ENCODE peak calls at places on chromosomes 1 and 21, in five cellular contexts. I, L, H, Q and U are unnamed samples. For H3K9me3, the result is how much of the 10 kb centered on the place peaks cover.

GRCh38 chr21:36738489-36739126 is 39.7 kb downstream of the SIM2 start:
- DNase-seq in Q (no peak), I (no peak), L (no peak), H (no peak), U (no peak)

GRCh38 chr1:178382372-178382771 is 114.4 kb downstream of the CLEC20A start:
- DNase-seq in I (no peak), L (no peak), H (no peak), Q (no peak), U (no peak)

GRCh38 chr1:43875327-43875726 is 58.3 kb upstream of the ARTN start:
- DNase-seq in Q (no peak), L (no peak), I (no peak), H (no peak), U (no peak)

GRCh38 chr1:224387302-224387912 is 30.7 kb downstream of the CNIH4 start:
- DNase-seq in Q (no peak), I (no peak), H (no peak), L (no peak), U (no peak)

GRCh38 chr1:56329970-56330369 is 249.4 kb downstream of the PLPP3 start:
- DNase-seq in Q (peak), H (no peak), I (no peak), L (no peak), U (no peak)

GRCh38 chr21:17688912-17689874 is 76.5 kb upstream of the BTG3 start:
- DNase-seq in H (no peak), I (peak), Q (peak), L (peak), U (no peak)

GRCh38 chr1:224192082-224192786 is 9.2 kb downstream of the DEGS1 start:
- DNase-seq in Q (no peak), I (no peak), L (no peak), H (no peak), U (no peak)

GRCh38 chr1:58082596-58082995 is 463.9 kb downstream of the OMA1 start:
- DNase-seq in I (no peak), Q (no peak), L (no peak), H (no peak), U (no peak)

GRCh38 chr1:111956155-111956817 is 33.2 kb downstream of the KCND3 start:
- DNase-seq in H (no peak), I (no peak), Q (no peak), L (no peak), U (no peak)

GRCh38 chr1:100463809-100464424 is 74.0 kb upstream of the GPR88 start:
- DNase-seq in I (no peak), L (peak), H (peak), Q (peak), U (peak)

GRCh38 chr1:119968068-119968492 is 71.8 kb upstream of the ADAM30 start:
- DNase-seq in H (peak), L (peak), I (peak), Q (peak), U (peak)

GRCh38 chr21:41976611-41977010 is 22.8 kb upstream of the C2CD2 start:
- DNase-seq in L (no peak), H (no peak), I (peak), Q (no peak), U (no peak)

GRCh38 chr1:68158837-68159236 is 73.5 kb downstream of the WLS start:
- DNase-seq in H (no peak), Q (no peak), L (no peak), I (no peak), U (no peak)

GRCh38 chr1:87449348-87449963 is 120.8 kb downstream of the LMO4 start:
- DNase-seq in I (no peak), H (no peak), L (no peak), Q (no peak), U (no peak)

GRCh38 chr21:38434913-38435533 is 63.3 kb downstream of the ERG start:
- DNase-seq in H (peak), Q (no peak), L (no peak), I (no peak), U (peak)

GRCh38 chr1:11777653-11778322 is 15.8 kb downstream of the C1orf167 start:
- DNase-seq in L (no peak), I (no peak), H (no peak), Q (no peak), U (no peak)

GRCh38 chr1:159880435-159880834 is 18.0 kb upstream of the VSIG8 start:
- DNase-seq in L (no peak), H (no peak), Q (no peak), I (no peak), U (no peak)

GRCh38 chr1:156616463-156616862 is 2.8 kb upstream of the HAPLN2 start:
- DNase-seq in I (no peak), L (peak), Q (peak), H (peak), U (no peak)

GRCh38 chr1:219798283-219799030 is 129.9 kb downstream of the SLC30A10 start:
- DNase-seq in H (no peak), I (no peak), Q (no peak), L (no peak), U (no peak)

DNA sequence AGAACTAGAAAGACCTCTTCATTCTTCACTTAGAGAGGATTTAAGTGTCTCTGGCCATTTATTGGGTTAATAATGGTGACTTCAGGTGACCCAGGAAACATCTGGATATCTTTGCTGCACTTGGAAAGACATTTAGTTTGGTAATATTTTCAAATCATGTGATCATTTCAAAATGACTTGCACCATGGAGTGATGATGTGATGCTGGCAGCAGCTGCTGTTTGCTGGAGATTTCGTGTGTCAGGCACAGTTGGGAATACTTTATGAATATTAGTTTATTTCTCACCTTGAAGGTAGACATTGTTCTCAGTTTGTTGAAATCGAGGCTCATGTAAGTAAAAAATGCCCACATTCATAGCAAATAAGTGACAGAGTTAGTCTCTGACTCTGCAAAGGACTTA is 236.0 kb downstream of the DISC1 start:
- DNase-seq in I (no peak), Q (no peak), L (no peak), H (peak), U (no peak)
- TF ChIP-seq MAX in I (no peak), Q (no peak), L (no peak), H (no peak), U (no peak)

GRCh38 chr1:227884370-227885134 is 63.2 kb downstream of the WNT9A start:
- DNase-seq in Q (no peak), L (no peak), I (no peak), H (no peak), U (no peak)

GRCh38 chr1:227885135-227885647 is 62.5 kb downstream of the WNT9A start:
- DNase-seq in I (peak), L (no peak), Q (no peak), H (no peak), U (no peak)

GRCh38 chr1:227886503-227886961 is 61.2 kb downstream of the WNT9A start:
- DNase-seq in Q (no peak), I (peak), L (no peak), H (no peak), U (no peak)

GRCh38 chr1:227886993-227887696 is 60.6 kb downstream of the WNT9A start:
- DNase-seq in H (peak), Q (no peak), I (peak), L (no peak), U (no peak)

GRCh38 chr1:227885648-227886502 is 61.9 kb downstream of the WNT9A start:
- DNase-seq in L (peak), H (no peak), I (peak), Q (no peak), U (peak)
- TF ChIP-seq JUN in L (no peak), H (no peak), I (no peak), Q (no peak), U (no peak)

GRCh38 chr21:7953058-7953457 is 2568.3 kb upstream of the TPTE start:
- DNase-seq in L (no peak), Q (no peak), I (no peak), H (no peak), U (no peak)

GRCh38 chr21:7957713-7958064 is 2563.7 kb upstream of the TPTE start:
- DNase-seq in L (no peak), I (no peak), Q (no peak), H (no peak), U (no peak)

GRCh38 chr21:7951854-7952519 is 2569.4 kb upstream of the TPTE start:
- DNase-seq in H (no peak), Q (no peak), I (no peak), L (no peak), U (no peak)

GRCh38 chr21:7947422-7947821 is 2574.0 kb upstream of the TPTE start:
- DNase-seq in L (no peak), Q (no peak), I (no peak), H (no peak), U (no peak)

DNA sequence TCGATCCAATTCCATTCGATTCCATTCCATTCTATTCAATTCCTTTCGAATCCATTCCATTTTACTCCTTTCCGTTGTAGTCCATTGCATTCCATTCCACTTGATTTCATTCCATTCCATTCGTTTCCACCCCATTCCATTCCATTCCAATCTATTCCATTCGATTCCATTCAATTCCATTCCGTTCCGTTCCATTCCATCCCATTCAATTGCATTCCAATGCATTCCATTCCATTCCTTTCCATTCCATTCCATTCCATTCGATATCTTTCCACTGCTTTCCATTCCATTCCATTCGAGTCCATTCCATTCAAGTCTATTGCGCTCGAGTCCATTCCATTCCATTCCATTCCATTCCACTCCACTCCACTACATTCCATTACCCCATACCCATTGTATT is 2568.7 kb upstream of the TPTE start:
- DNase-seq in I (no peak), Q (no peak), L (no peak), H (no peak), U (no peak)
- H3K9me3 ChIP-seq in I (half or more), Q (under half), L (under half), H (half or more), U (under half)

GRCh38 chr1:206047271-206047670 is 5.7 kb upstream of the RHEX start:
- DNase-seq in Q (no peak), I (no peak), L (no peak), H (no peak), U (no peak)

GRCh38 chr1:206050655-206051235 is 2.2 kb upstream of the RHEX start:
- DNase-seq in I (no peak), H (no peak), Q (no peak), L (no peak), U (no peak)

GRCh38 chr1:206049919-206050600 is 2.9 kb upstream of the RHEX start:
- DNase-seq in I (no peak), H (no peak), L (no peak), Q (no peak), U (no peak)

GRCh38 chr1:206048582-206048981 is 4.4 kb upstream of the RHEX start:
- DNase-seq in L (no peak), I (no peak), Q (peak), H (no peak), U (no peak)

GRCh38 chr1:206049293-206049692 is 3.7 kb upstream of the RHEX start:
- DNase-seq in Q (no peak), I (no peak), L (no peak), H (no peak), U (no peak)
- TF ChIP-seq MAX in Q (no peak), I (no peak), L (no peak), H (no peak), U (no peak)

DNA sequence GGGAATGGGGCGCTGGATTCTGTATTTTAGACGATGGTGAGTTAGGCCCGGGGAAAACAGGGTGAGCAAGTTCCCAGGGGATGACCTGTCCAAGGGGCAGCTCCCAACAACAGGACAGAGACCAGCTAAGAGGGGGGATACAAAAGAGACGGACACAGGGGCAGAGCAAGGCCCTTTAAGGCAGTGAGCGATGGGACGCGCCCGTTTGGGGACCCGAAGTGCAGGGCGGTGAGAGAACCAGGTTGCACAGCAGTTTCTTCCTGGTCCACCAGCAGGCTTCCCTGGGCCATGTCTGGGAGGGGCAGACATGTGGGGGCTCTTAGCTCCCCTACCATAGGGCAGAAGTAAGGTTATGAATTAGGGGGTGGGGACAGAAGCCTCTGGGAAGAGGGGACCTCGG is 22.0 kb downstream of the INAVA start:
- DNase-seq in L (no peak), Q (no peak), I (no peak), H (no peak), U (no peak)
- TF ChIP-seq JUN in L (no peak), Q (no peak), I (no peak), H (no peak), U (no peak)

GRCh38 chr1:173470608-173471007 is 6.5 kb upstream of the PRDX6 start:
- DNase-seq in I (no peak), Q (no peak), L (no peak), H (no peak), U (no peak)
- H3K9me3 ChIP-seq in I (under half), Q (under half), L (under half), H (under half), U (under half)

GRCh38 chr21:44869860-44870747 is 3.4 kb downstream of the PTTG1IP start:
- DNase-seq in Q (peak), I (no peak), L (no peak), H (peak), U (peak)
- TF ChIP-seq MAX in Q (no peak), I (no peak), L (no peak), H (no peak), U (no peak)

DNA sequence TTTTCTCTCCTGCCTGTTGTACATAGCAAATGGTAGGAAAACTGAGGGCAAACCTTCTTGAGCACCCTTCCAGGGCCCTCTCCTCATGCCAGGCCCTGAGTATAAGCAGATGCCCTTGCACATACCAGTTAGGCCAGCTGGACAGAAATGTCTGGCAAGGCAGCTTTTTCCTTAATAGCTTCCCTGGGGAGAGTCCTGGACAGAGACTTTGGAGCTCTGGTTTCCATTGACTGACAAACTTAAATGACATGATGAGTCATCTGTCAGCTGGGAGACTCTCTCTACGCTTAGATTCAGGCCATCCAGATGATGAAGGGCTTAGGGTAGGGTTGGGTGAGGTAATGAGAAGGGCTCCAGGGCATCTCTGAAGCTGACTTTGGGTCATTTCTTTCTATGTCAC is 317.5 kb downstream of the ASTN1 start:
- DNase-seq in Q (no peak), L (no peak), H (no peak), I (no peak), U (no peak)
- TF ChIP-seq JUN in Q (no peak), L (no peak), H (no peak), I (no peak), U (no peak)

GRCh38 chr1:2940178-2940577 is 81.1 kb upstream of the ACTRT2 start:
- DNase-seq in L (no peak), Q (no peak), H (no peak), I (no peak), U (no peak)
- H3K9me3 ChIP-seq in L (under half), Q (under half), H (under half), I (half or more), U (under half)